ENCODE peak calls at places on chromosomes 3 and 15, in five cellular contexts. O is neural progenitor cell; J is H9; G is pancreas; C is activated CD8-positive, alpha-beta T cell treated with anti-CD3 and anti-CD28 coated beads for 36 hours. E is an unnamed sample.

GRCh38 chr3:14261229-14261628 is 82.6 kb downstream of the LSM3 start:
- DNase-seq in O (peak), J (peak), G (peak), C (peak), E (peak)

GRCh38 chr3:53187430-53187829 is 26.4 kb downstream of the PRKCD start:
- DNase-seq in O (no peak), J (no peak), G (no peak), C (no peak), E (no peak)

GRCh38 chr3:161412117-161412516 is 40.8 kb upstream of the SPTSSB start:
- DNase-seq in O (no peak), J (no peak), G (no peak), C (no peak), E (no peak)

GRCh38 chr15:90006217-90007088 is 5.3 kb downstream of the ZNF710 start:
- DNase-seq in O (no peak), J (no peak), G (no peak), C (no peak), E (no peak)

GRCh38 chr3:127790009-127790533 is 32.2 kb downstream of the MGLL start:
- DNase-seq in O (no peak), J (no peak), G (no peak), C (no peak), E (no peak)

GRCh38 chr3:32913790-32914446 is 37.5 kb upstream of the CCR4 start:
- DNase-seq in O (no peak), J (no peak), G (no peak), C (no peak), E (no peak)

GRCh38 chr3:45509038-45509767 is 85.3 kb upstream of the LIMD1 start:
- DNase-seq in O (no peak), J (peak), G (no peak), C (peak), E (no peak)

GRCh38 chr3:112115161-112115739 is 17.8 kb downstream of the GCSAM start:
- DNase-seq in O (peak), J (no peak), G (no peak), C (peak), E (peak)

GRCh38 chr3:13276438-13277129 is 143.5 kb downstream of the NUP210 start:
- DNase-seq in O (no peak), J (no peak), G (no peak), C (no peak), E (no peak)

GRCh38 chr3:52121459-52121795 is 32.8 kb downstream of the POC1A start:
- DNase-seq in O (no peak), J (no peak), G (no peak), C (no peak), E (peak)

GRCh38 chr3:81758275-81758674 is 3.2 kb downstream of the GBE1 start:
- DNase-seq in O (no peak), J (no peak), G (no peak), C (no peak), E (no peak)

GRCh38 chr3:58116161-58116955 is 94.4 kb downstream of the DNASE1L3 start:
- DNase-seq in O (no peak), J (no peak), G (peak), C (peak), E (peak)

GRCh38 chr15:32028921-32029320 is 1.4 kb upstream of the CHRNA7 start:
- DNase-seq in O (peak), J (peak), G (no peak), C (no peak), E (no peak)

GRCh38 chr15:25693321-25694237 is 169.5 kb downstream of the ATP10A start:
- DNase-seq in O (peak), J (peak), G (peak), C (peak), E (no peak)

GRCh38 chr3:53493997-53494791 is at the start of gene CACNA1D:
- DNase-seq in O (peak), J (peak), G (peak), C (peak), E (peak)

GRCh38 chr3:118817748-118818165 is 216.9 kb downstream of the IGSF11 start:
- DNase-seq in O (peak), J (peak), G (no peak), C (peak), E (peak)

GRCh38 chr3:49173792-49174170 is 2.4 kb downstream of the KLHDC8B start:
- DNase-seq in O (peak), J (no peak), G (no peak), C (no peak), E (no peak)

GRCh38 chr3:16761576-16761975 is 123.2 kb upstream of the PLCL2 start:
- DNase-seq in O (no peak), J (no peak), G (no peak), C (no peak), E (no peak)

GRCh38 chr3:101091489-101091888 is 98.3 kb upstream of the ABI3BP start:
- DNase-seq in O (no peak), J (peak), G (no peak), C (no peak), E (no peak)

GRCh38 chr3:126983653-126984390 is 907 bp downstream of the PLXNA1 start:
- DNase-seq in O (peak), J (peak), G (peak), C (peak), E (peak)

GRCh38 chr15:66066439-66066838 is 187.1 kb downstream of the MEGF11 start:
- DNase-seq in O (no peak), J (no peak), G (no peak), C (no peak), E (no peak)
- TF ChIP-seq CTCF in O (no peak), J (peak), G (no peak), C (no peak), E (no peak)

GRCh38 chr15:69160976-69161877 is 792 bp downstream of the GLCE start:
- DNase-seq in O (peak), J (peak), G (peak), C (peak), E (peak)
- TF ChIP-seq CTCF in O (peak), J (peak), G (no peak), C (no peak), E (no peak)

DNA sequence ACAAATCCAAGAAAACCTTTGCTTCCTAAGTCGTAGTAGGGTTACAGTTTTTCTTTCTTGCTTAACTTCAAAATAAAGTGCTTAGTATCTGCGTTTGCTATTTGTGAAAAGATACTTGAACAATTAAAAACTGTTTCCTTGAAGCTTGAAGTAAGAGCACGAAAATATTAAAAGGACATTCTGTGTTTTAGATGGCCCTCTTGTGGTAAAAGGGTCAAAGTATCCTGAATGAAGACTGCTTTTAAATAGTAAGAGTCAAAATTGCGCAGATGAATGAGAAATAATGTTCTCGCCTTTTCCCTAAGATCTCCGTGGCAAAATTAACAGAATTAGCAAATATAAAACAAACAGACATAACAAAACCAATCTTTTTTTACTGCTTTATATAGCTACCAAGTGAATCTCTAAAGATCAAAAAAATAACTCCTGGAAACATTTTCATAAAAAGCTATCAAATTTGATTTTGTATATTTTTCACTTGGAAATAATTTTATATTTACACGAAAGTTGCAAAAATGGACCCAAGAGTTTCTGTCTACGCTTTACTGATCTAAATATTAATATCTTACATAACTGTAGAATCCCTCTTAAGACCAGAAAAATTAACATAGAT is 175.4 kb downstream of the MBNL1 start:
- DNase-seq in O (peak), J (no peak), G (no peak), C (no peak), E (peak)
- TF ChIP-seq CTCF in O (peak), J (peak), G (peak), C (peak), E (peak)

GRCh38 chr3:122555275-122556071 is 8.6 kb downstream of the PARP9 start:
- DNase-seq in O (no peak), J (no peak), G (no peak), C (no peak), E (no peak)
- TF ChIP-seq CTCF in O (no peak), J (no peak), G (no peak), C (no peak), E (no peak)

DNA sequence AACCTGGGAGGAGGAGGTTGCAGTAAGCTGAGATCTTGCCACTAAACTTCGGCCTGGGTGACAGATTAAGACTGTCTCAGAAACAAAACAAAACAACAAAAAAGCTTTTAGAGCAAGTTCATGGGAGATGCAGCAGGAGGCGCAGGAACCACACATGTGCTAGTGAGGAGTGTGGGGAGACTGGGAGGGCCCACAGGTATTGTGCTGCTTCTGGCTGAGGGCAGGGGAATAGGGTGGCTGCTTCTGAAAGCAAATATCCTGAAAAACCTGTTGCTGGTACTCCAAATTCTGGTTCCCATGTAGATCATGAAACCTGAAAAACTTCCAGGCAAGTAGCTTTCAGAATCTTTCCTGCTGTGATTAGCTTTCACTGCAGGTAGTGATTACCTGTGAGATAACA is 22.1 kb downstream of the TYRO3 start:
- DNase-seq in O (no peak), J (peak), G (no peak), C (peak), E (no peak)
- TF ChIP-seq CTCF in O (peak), J (peak), G (no peak), C (no peak), E (peak)

DNA sequence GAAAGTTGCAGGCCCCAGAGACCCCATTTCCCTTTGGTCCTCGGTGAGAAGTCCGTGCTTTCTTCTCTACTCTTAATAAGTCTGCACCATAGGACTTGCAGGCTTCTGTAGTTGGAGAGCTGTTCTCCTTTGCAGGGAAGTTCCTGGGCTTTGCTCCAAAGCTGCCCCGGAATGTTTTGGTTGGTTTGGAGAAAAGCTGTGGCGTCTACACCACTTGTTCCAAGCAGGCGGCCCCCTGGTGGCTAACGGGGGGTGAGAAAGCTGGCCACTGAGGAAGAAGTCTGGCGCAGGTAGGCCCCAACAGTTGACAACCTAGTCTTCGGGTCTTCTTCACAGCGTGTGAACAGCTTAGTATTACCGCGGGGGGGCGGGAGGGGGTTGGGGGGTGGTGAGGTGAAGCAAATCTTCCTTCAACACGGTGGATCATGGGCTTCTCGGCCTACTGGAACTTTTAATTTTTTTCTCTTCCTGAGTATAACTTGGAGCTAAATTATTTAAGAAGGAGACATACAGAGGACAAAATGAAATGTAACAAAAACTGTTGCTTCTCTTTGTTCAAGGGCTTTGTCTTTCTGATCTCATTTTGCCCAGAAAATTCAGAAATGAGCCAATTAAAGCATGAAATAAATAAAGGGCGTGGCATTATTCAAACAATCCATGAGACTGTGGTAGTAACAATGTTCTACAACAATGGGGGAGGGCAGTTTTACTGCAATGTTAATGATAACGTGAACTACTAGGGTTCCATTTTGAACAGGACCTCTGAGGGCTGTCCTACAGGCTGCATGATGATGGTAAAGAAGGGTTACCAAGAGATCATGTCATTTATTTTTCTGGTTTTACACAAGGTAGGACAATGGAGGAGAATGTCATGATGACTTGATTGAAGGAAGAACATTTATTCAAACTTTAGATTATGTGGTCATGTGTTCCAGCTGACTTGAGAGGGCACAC is 2.2 kb upstream of the THRB start:
- DNase-seq in O (peak), J (peak), G (peak), C (no peak), E (peak)
- TF ChIP-seq CTCF in O (peak), J (peak), G (peak), C (no peak), E (peak)

GRCh38 chr3:177231237-177231636 is 34.0 kb upstream of the TBL1XR1 start:
- DNase-seq in O (no peak), J (no peak), G (no peak), C (no peak), E (no peak)
- TF ChIP-seq CTCF in O (no peak), J (no peak), G (no peak), C (no peak), E (no peak)

E was measured in GM13977.